ENCODE peak calls at places on chromosomes 3 and 15, in six cellular contexts. O, V, R, U, Z and L are unnamed samples.

GRCh38 chr3:11514191-11514770 is 129.4 kb downstream of the VGLL4 start:
- DNase-seq in O (peak), V (no peak), R (no peak), U (no peak), Z (peak), L (no peak)

GRCh38 chr15:85142324-85142723 is 160.7 kb downstream of the PDE8A start:
- DNase-seq in O (peak), V (no peak), R (no peak), U (no peak), Z (peak), L (no peak)

GRCh38 chr3:165217739-165218138 is 21.6 kb upstream of the SLITRK3 start:
- DNase-seq in O (no peak), V (no peak), R (no peak), U (no peak), Z (no peak), L (no peak)

GRCh38 chr15:37933685-37934084 is 755 bp upstream of the TMCO5A start:
- DNase-seq in O (peak), V (no peak), R (no peak), U (no peak), Z (peak), L (no peak)

GRCh38 chr3:99872633-99873254 is 55.1 kb downstream of the CMSS1 start:
- DNase-seq in O (no peak), V (no peak), R (no peak), U (no peak), Z (peak), L (no peak)

GRCh38 chr15:80550219-80550909 is 144.7 kb upstream of the ABHD17C start:
- DNase-seq in O (peak), V (no peak), R (peak), U (no peak), Z (peak), L (no peak)

GRCh38 chr3:33652736-33653135 is 65.3 kb downstream of the CLASP2 start:
- DNase-seq in O (no peak), V (no peak), R (no peak), U (no peak), Z (no peak), L (no peak)

GRCh38 chr3:175304437-175304836 is 445.3 kb downstream of the NAALADL2 start:
- DNase-seq in O (no peak), V (no peak), R (no peak), U (no peak), Z (no peak), L (no peak)

GRCh38 chr15:60583194-60583593 is 104.3 kb upstream of the ICE2 start:
- DNase-seq in O (no peak), V (no peak), R (no peak), U (no peak), Z (no peak), L (no peak)

GRCh38 chr3:22988566-22988965 is 214.6 kb upstream of the UBE2E2 start:
- DNase-seq in O (no peak), V (no peak), R (no peak), U (no peak), Z (no peak), L (no peak)

GRCh38 chr3:83946554-83946953 is 1012.2 kb upstream of the CADM2 start:
- DNase-seq in O (no peak), V (peak), R (no peak), U (no peak), Z (no peak), L (peak)

GRCh38 chr15:79779739-79780138 is 117.1 kb downstream of the MTHFS start:
- DNase-seq in O (no peak), V (no peak), R (no peak), U (no peak), Z (no peak), L (no peak)

GRCh38 chr15:92468987-92469386 is 75.3 kb downstream of the ST8SIA2 start:
- DNase-seq in O (no peak), V (peak), R (no peak), U (no peak), Z (no peak), L (no peak)

GRCh38 chr3:2741520-2741919 is 368.7 kb downstream of the IL5RA start:
- DNase-seq in O (no peak), V (no peak), R (no peak), U (no peak), Z (no peak), L (no peak)

GRCh38 chr3:119304201-119304713 is 10.1 kb downstream of the ARHGAP31 start:
- DNase-seq in O (peak), V (no peak), R (no peak), U (no peak), Z (peak), L (peak)

GRCh38 chr3:177979684-177980083 is 556.6 kb upstream of the KCNMB2 start:
- DNase-seq in O (no peak), V (no peak), R (no peak), U (no peak), Z (no peak), L (no peak)

GRCh38 chr3:42053476-42053875 is 37.7 kb upstream of the TRAK1 start:
- DNase-seq in O (no peak), V (no peak), R (no peak), U (no peak), Z (no peak), L (no peak)

GRCh38 chr3:11825271-11825670 is 21.4 kb downstream of the TAMM41 start:
- DNase-seq in O (no peak), V (no peak), R (no peak), U (no peak), Z (no peak), L (no peak)

GRCh38 chr3:107543666-107544065 is 20.9 kb downstream of the BBX start:
- DNase-seq in O (no peak), V (no peak), R (no peak), U (no peak), Z (peak), L (peak)

GRCh38 chr3:164806188-164806587 is 272.1 kb downstream of the SI start:
- DNase-seq in O (no peak), V (no peak), R (no peak), U (no peak), Z (peak), L (peak)

GRCh38 chr3:132034097-132034485 is 723 bp downstream of the CPNE4 start:
- DNase-seq in O (no peak), V (peak), R (peak), U (no peak), Z (no peak), L (no peak)

GRCh38 chr3:38805765-38806386 is 10.1 kb downstream of the SCN10A start:
- DNase-seq in O (peak), V (peak), R (peak), U (peak), Z (peak), L (peak)

GRCh38 chr3:159823763-159824162 is 164.9 kb upstream of the IL12A start:
- DNase-seq in O (no peak), V (no peak), R (no peak), U (no peak), Z (no peak), L (no peak)

GRCh38 chr3:66603161-66603611 is 102.4 kb upstream of the LRIG1 start:
- DNase-seq in O (no peak), V (no peak), R (no peak), U (no peak), Z (no peak), L (no peak)

GRCh38 chr15:83515171-83515570 is 68.0 kb downstream of the SH3GL3 start:
- DNase-seq in O (no peak), V (no peak), R (no peak), U (no peak), Z (no peak), L (peak)

GRCh38 chr3:152302521-152303021 is 33.8 kb downstream of the MBNL1 start:
- DNase-seq in O (peak), V (no peak), R (no peak), U (no peak), Z (peak), L (no peak)

GRCh38 chr3:61505197-61505596 is 56.2 kb upstream of the PTPRG start:
- DNase-seq in O (no peak), V (peak), R (no peak), U (no peak), Z (no peak), L (peak)

GRCh38 chr15:65833501-65834220 is 35.6 kb upstream of the RAB11A start:
- DNase-seq in O (no peak), V (no peak), R (no peak), U (no peak), Z (no peak), L (no peak)

GRCh38 chr15:77599899-77600298 is 32.8 kb downstream of the LINGO1 start:
- DNase-seq in O (peak), V (peak), R (no peak), U (no peak), Z (peak), L (peak)

DNA sequence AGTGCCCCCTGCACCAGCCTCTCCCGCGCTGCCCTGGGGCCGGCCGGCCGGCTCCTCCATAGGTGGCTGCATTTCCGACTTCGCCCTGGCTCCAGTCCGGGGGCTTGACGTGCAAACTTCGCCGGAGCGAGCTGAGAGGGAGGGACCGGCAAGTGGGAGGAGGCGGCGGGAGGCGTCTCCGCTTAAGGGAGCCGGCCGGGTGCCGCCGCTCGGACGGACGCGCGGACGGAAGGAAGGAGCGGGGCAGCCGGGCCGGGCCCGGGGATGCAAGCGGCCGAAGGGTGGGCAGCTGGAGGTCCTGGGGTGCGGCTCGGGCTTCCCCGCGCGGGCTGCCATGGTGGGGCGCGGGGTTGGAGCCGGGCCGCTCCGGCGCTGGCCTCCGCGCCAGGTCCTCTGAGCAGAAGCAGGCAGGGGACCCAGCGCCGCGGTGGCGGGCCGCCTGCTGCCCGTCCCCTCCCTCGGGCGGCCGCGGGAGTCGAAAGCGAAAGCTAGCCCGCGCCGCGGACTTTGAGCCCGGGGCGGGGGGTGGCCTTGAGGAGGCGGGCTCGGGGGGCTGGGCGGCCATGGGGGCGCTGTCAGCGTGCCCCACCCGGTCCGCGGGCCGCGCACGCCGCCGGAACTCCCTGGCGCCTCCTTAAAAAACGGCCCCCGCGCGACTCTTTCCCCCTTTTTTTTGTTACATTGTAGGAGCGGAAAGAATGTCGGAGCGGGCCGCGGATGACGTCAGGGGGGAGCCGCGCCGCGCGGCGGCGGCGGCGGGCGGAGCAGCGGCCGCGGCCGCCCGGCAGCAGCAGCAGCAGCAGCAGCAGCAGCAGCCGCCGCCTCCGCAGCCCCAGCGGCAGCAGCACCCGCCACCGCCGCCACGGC is at the start of gene SCAANT1:
- DNase-seq in O (peak), V (peak), R (peak), U (peak), Z (peak), L (peak)
- H3K4ac ChIP-seq in O (peak), V (no peak), R (no peak), U (no peak), Z (peak), L (peak)

DNA sequence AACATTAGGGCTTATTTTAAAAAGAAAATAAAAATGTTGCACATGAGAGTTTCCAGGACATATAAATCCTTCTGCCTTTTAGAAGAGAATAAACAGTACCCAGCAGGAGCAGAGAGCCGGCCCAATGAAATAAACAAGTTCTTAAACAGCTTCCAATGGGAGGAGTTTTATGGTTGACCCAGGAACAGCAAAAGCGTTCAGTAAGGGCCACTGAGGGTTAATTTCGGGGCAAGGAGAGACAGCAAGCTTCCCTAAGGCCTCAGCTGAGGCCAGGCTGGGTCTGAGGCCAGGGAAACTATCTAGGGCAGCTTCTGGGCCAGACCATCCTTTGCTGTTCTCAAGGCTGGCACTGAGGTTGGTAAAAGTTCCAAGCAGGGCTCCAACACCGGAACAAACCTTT is 3.4 kb downstream of the PDZRN3 start:
- DNase-seq in O (no peak), V (no peak), R (no peak), U (no peak), Z (peak), L (no peak)
- H2AK5ac ChIP-seq in O (peak), V (no peak), R (no peak), U (no peak), Z (no peak), L (no peak)

GRCh38 chr3:127588675-127589577 is 1.6 kb downstream of the TPRA1 start:
- DNase-seq in O (peak), V (peak), R (no peak), U (no peak), Z (peak), L (no peak)

GRCh38 chr3:127590593-127591477 is at the start of gene TPRA1:
- DNase-seq in O (peak), V (peak), R (peak), U (peak), Z (peak), L (peak)

GRCh38 chr3:127589600-127590281 is 792 bp downstream of the TPRA1 start:
- DNase-seq in O (no peak), V (no peak), R (peak), U (no peak), Z (peak), L (peak)

GRCh38 chr3:127587876-127588275 is 2.7 kb downstream of the TPRA1 start:
- DNase-seq in O (no peak), V (no peak), R (no peak), U (no peak), Z (no peak), L (no peak)

GRCh38 chr3:127590282-127590592 is 296 bp downstream of the TPRA1 start:
- DNase-seq in O (no peak), V (no peak), R (no peak), U (no peak), Z (no peak), L (no peak)
- H3K4ac ChIP-seq in O (peak), V (no peak), R (no peak), U (no peak), Z (peak), L (no peak)

DNA sequence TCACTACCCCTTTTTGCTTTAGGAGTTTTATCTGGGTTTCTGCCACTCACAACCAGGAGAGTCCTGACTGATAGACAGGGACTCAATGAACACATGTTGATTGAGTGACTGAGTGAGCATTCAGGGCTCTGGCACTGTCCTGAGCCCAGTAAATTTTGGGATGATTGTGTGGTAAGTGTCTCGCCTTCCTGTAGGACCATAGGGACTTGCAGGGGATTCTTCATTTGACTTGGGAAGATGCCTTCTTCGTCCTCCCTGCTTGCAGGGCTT is 22.3 kb upstream of the FLNB start:
- DNase-seq in O (no peak), V (no peak), R (no peak), U (no peak), Z (no peak), L (no peak)
- H2AK5ac ChIP-seq in O (peak), V (no peak), R (no peak), U (peak), Z (no peak), L (peak)

DNA sequence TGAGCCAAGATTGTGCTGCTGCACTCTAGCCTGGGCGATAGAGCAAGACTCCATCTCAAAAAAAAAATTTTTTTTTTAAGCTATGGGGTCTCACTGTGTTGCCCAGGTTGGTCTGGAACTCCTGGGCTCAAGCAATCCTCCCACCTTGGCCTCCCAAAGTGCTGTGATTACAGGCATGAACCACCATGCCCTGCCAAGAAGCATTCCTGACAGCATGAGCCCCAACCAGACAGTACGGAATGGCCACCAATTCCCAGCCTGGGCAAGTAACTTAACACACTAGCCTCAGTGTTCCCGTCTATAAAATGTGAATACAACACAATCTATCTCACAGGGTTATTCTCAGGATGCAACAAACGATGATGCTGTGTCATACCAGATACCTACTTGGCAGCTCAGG is 2.1 kb downstream of the TKT start:
- DNase-seq in O (no peak), V (no peak), R (no peak), U (no peak), Z (no peak), L (no peak)
- H3K4ac ChIP-seq in O (peak), V (no peak), R (no peak), U (no peak), Z (no peak), L (no peak)

DNA sequence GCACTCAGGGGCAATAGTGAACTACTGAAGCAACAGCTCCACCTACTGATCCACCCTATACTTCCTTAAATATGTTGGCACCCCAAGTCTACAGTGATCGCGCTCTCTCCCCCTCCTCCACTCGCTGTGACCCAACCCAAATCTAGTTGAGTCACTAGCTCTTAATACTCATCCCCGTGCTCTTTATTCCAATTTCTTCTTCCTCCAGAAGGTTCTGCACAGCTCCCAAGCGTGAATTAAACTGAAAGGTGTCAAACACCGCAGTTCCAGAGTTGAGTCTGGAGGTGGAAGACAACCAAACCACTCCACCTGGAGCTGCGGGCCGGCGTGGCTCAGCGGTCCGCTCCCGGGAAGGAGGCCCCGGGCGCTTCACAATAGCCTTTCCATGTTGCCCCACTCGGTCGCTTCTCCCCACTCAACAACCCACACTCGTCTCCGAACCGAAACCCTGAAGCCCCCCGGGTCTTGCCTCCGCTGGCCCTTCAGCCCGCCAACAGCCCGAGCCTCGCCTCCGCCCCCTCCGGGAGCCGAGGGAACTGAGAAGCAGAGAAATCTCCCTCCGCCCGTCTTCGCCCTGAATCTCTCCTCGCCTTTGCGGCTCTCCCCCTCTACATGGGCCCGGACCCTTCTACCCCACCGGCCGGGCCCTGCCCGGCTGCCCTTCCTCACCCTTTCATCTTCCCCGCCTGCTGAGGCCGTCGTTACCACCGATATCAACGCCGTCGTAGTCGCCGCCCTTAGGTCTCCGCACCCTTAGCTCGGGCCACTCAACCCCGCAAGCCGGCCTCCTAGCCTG is 578 bp downstream of the NAA50 start:
- DNase-seq in O (peak), V (peak), R (peak), U (peak), Z (peak), L (peak)
- H2AK5ac ChIP-seq in O (peak), V (no peak), R (no peak), U (peak), Z (peak), L (no peak)